ENCODE peak calls at places on chromosomes 12 and 14, in ten cellular contexts. One of them, this sample, is unnamed.
A peak's percentile ranks its signal among the peaks of the same experiment; 100 is the strongest.

GRCh38 chr12:114165921-114166320 is 199.8 kb upstream of the RBM19 start:
- DNase-seq in GM23248: no peak
- DNase-seq in HepG2: no peak
- DNase-seq in MM.1S: no peak
- DNase-seq in neural progenitor cell: no peak
- DNase-seq in fibroblast of lung: no peak
- DNase-seq in IMR-90: no peak
- DNase-seq in Karpas-422: no peak
- DNase-seq in neuronal stem cell: no peak
- DNase-seq in astrocyte: no peak
- DNase-seq in this sample: no peak

GRCh38 chr12:131829795-131830334 is 1.7 kb downstream of the MMP17 start:
- DNase-seq in GM23248: peak; percentile 31
- DNase-seq in HepG2: no peak
- DNase-seq in MM.1S: no peak
- DNase-seq in neural progenitor cell: peak; percentile 36
- DNase-seq in fibroblast of lung: no peak
- DNase-seq in IMR-90: no peak
- DNase-seq in Karpas-422: no peak
- DNase-seq in neuronal stem cell: no peak
- DNase-seq in astrocyte: no peak
- DNase-seq in this sample: no peak

GRCh38 chr14:78254911-78255431 is 84.8 kb downstream of the NRXN3 start:
- DNase-seq in GM23248: peak; percentile 88
- DNase-seq in HepG2: no peak
- DNase-seq in MM.1S: peak; percentile 34
- DNase-seq in neural progenitor cell: no peak
- DNase-seq in fibroblast of lung: peak; percentile 98
- DNase-seq in IMR-90: no peak
- DNase-seq in Karpas-422: no peak
- DNase-seq in neuronal stem cell: no peak
- DNase-seq in astrocyte: peak; percentile 98
- DNase-seq in this sample: no peak

GRCh38 chr12:64670039-64670438 is 59.7 kb downstream of the RASSF3 start:
- DNase-seq in GM23248: no peak
- DNase-seq in HepG2: no peak
- DNase-seq in MM.1S: peak; percentile 38
- DNase-seq in neural progenitor cell: no peak
- DNase-seq in fibroblast of lung: no peak
- DNase-seq in IMR-90: no peak
- DNase-seq in Karpas-422: peak; percentile 62
- DNase-seq in neuronal stem cell: no peak
- DNase-seq in astrocyte: no peak
- DNase-seq in this sample: peak; percentile 16

GRCh38 chr12:26473291-26473690 is 277.9 kb downstream of the SSPN start:
- DNase-seq in GM23248: peak; percentile 72
- DNase-seq in HepG2: no peak
- DNase-seq in MM.1S: no peak
- DNase-seq in neural progenitor cell: no peak
- DNase-seq in fibroblast of lung: peak; percentile 32
- DNase-seq in IMR-90: peak; percentile 51
- DNase-seq in Karpas-422: peak; percentile 91
- DNase-seq in neuronal stem cell: no peak
- DNase-seq in astrocyte: peak; percentile 13
- DNase-seq in this sample: no peak

GRCh38 chr14:24984846-24985589 is 64.9 kb downstream of the STXBP6 start:
- DNase-seq in GM23248: no peak
- DNase-seq in HepG2: no peak
- DNase-seq in MM.1S: no peak
- DNase-seq in neural progenitor cell: no peak
- DNase-seq in fibroblast of lung: no peak
- DNase-seq in IMR-90: no peak
- DNase-seq in Karpas-422: no peak
- DNase-seq in neuronal stem cell: no peak
- DNase-seq in astrocyte: no peak
- DNase-seq in this sample: peak; percentile 12

GRCh38 chr12:6782903-6783571 is 6.3 kb upstream of the CD4 start:
- DNase-seq in GM23248: no peak
- DNase-seq in HepG2: no peak
- DNase-seq in MM.1S: no peak
- DNase-seq in neural progenitor cell: no peak
- DNase-seq in fibroblast of lung: no peak
- DNase-seq in IMR-90: no peak
- DNase-seq in Karpas-422: no peak
- DNase-seq in neuronal stem cell: no peak
- DNase-seq in astrocyte: no peak
- DNase-seq in this sample: peak; percentile 66

GRCh38 chr12:100359822-100360221 is 2.9 kb downstream of the SLC17A8 start:
- DNase-seq in GM23248: peak; percentile 23
- DNase-seq in HepG2: no peak
- DNase-seq in MM.1S: no peak
- DNase-seq in neural progenitor cell: no peak
- DNase-seq in fibroblast of lung: peak; percentile 56
- DNase-seq in IMR-90: peak; percentile 9
- DNase-seq in Karpas-422: no peak
- DNase-seq in neuronal stem cell: no peak
- DNase-seq in astrocyte: peak; percentile 54
- DNase-seq in this sample: no peak

GRCh38 chr12:12121022-12121421 is 50.3 kb downstream of the BCL2L14 start:
- DNase-seq in GM23248: peak; percentile 12
- DNase-seq in HepG2: no peak
- DNase-seq in MM.1S: no peak
- DNase-seq in neural progenitor cell: no peak
- DNase-seq in fibroblast of lung: no peak
- DNase-seq in IMR-90: no peak
- DNase-seq in Karpas-422: no peak
- DNase-seq in neuronal stem cell: no peak
- DNase-seq in astrocyte: no peak
- DNase-seq in this sample: no peak

GRCh38 chr12:12115531-12115930 is 44.8 kb downstream of the BCL2L14 start:
- DNase-seq in GM23248: no peak
- DNase-seq in HepG2: no peak
- DNase-seq in MM.1S: no peak
- DNase-seq in neural progenitor cell: no peak
- DNase-seq in fibroblast of lung: no peak
- DNase-seq in IMR-90: no peak
- DNase-seq in Karpas-422: no peak
- DNase-seq in neuronal stem cell: no peak
- DNase-seq in astrocyte: no peak
- DNase-seq in this sample: no peak

DNA sequence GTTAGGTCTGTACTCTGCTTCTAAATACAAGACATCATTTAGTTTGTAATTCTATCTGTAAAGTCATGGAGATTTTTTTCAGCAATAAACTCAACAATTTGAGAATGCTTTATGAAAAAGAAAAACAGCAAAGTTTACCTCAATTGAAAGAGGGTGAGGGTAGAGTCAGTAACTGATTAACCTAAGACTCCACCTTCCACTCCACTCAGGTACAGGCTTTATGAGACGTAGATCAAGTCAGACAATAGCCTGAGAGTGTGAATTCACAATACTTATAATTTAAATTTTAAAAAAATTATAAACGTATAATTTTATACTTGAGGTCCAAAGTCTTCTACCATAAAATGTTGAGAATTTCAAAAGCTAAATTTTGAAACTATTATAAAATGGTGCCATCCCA is 45.9 kb downstream of the BCL2L14 start:
- DNase-seq in GM23248: no peak
- DNase-seq in HepG2: no peak
- DNase-seq in MM.1S: no peak
- DNase-seq in neural progenitor cell: no peak
- DNase-seq in fibroblast of lung: no peak
- DNase-seq in IMR-90: no peak
- DNase-seq in Karpas-422: no peak
- DNase-seq in neuronal stem cell: no peak
- DNase-seq in astrocyte: no peak
- DNase-seq in this sample: no peak
- H3K9ac ChIP-seq in GM23248: no peak overlapping the region
- H3K9ac ChIP-seq in HepG2: no peak overlapping the region
- H3K9ac ChIP-seq in MM.1S: no peak overlapping the region
- H3K9ac ChIP-seq in neural progenitor cell: no peak overlapping the region
- H3K9ac ChIP-seq in fibroblast of lung: no peak overlapping the region
- H3K9ac ChIP-seq in IMR-90: no peak overlapping the region
- H3K9ac ChIP-seq in Karpas-422: no peak overlapping the region
- H3K9ac ChIP-seq in neuronal stem cell: no peak overlapping the region
- H3K9ac ChIP-seq in astrocyte: no peak overlapping the region
- H3K9ac ChIP-seq in this sample: no peak overlapping the region

GRCh38 chr14:101255765-101256125 is 305.6 kb upstream of the DIO3 start:
- DNase-seq in GM23248: no peak
- DNase-seq in HepG2: no peak
- DNase-seq in MM.1S: no peak
- DNase-seq in neural progenitor cell: no peak
- DNase-seq in fibroblast of lung: no peak
- DNase-seq in IMR-90: no peak
- DNase-seq in Karpas-422: no peak
- DNase-seq in neuronal stem cell: no peak
- DNase-seq in astrocyte: no peak
- DNase-seq in this sample: no peak

GRCh38 chr14:101256266-101256665 is 305.0 kb upstream of the DIO3 start:
- DNase-seq in GM23248: no peak
- DNase-seq in HepG2: no peak
- DNase-seq in MM.1S: no peak
- DNase-seq in neural progenitor cell: no peak
- DNase-seq in fibroblast of lung: no peak
- DNase-seq in IMR-90: no peak
- DNase-seq in Karpas-422: no peak
- DNase-seq in neuronal stem cell: no peak
- DNase-seq in astrocyte: no peak
- DNase-seq in this sample: no peak

GRCh38 chr14:101254805-101255764 is 306.2 kb upstream of the DIO3 start:
- DNase-seq in GM23248: peak; percentile 45
- DNase-seq in HepG2: no peak
- DNase-seq in MM.1S: no peak
- DNase-seq in neural progenitor cell: no peak
- DNase-seq in fibroblast of lung: peak; percentile 86
- DNase-seq in IMR-90: no peak
- DNase-seq in Karpas-422: no peak
- DNase-seq in neuronal stem cell: no peak
- DNase-seq in astrocyte: peak; percentile 82
- DNase-seq in this sample: no peak

GRCh38 chr14:101257551-101257950 is 303.7 kb upstream of the DIO3 start:
- DNase-seq in GM23248: no peak
- DNase-seq in HepG2: no peak
- DNase-seq in MM.1S: no peak
- DNase-seq in neural progenitor cell: no peak
- DNase-seq in fibroblast of lung: no peak
- DNase-seq in IMR-90: no peak
- DNase-seq in Karpas-422: no peak
- DNase-seq in neuronal stem cell: no peak
- DNase-seq in astrocyte: no peak
- DNase-seq in this sample: no peak

GRCh38 chr14:101259748-101260147 is 301.5 kb upstream of the DIO3 start:
- DNase-seq in GM23248: no peak
- DNase-seq in HepG2: no peak
- DNase-seq in MM.1S: no peak
- DNase-seq in neural progenitor cell: no peak
- DNase-seq in fibroblast of lung: no peak
- DNase-seq in IMR-90: no peak
- DNase-seq in Karpas-422: no peak
- DNase-seq in neuronal stem cell: no peak
- DNase-seq in astrocyte: no peak
- DNase-seq in this sample: no peak
- H3K36me3 ChIP-seq in GM23248: no peaks in the 10 kb centered on the region
- H3K36me3 ChIP-seq in HepG2: no peaks in the 10 kb centered on the region
- H3K36me3 ChIP-seq in MM.1S: no peaks in the 10 kb centered on the region
- H3K36me3 ChIP-seq in neural progenitor cell: no peaks in the 10 kb centered on the region
- H3K36me3 ChIP-seq in fibroblast of lung: no peaks in the 10 kb centered on the region
- H3K36me3 ChIP-seq in IMR-90: no peaks in the 10 kb centered on the region
- H3K36me3 ChIP-seq in Karpas-422: no peaks in the 10 kb centered on the region
- H3K36me3 ChIP-seq in neuronal stem cell: no peaks in the 10 kb centered on the region
- H3K36me3 ChIP-seq in astrocyte: no peaks in the 10 kb centered on the region
- H3K36me3 ChIP-seq in this sample: no peaks in the 10 kb centered on the region

DNA sequence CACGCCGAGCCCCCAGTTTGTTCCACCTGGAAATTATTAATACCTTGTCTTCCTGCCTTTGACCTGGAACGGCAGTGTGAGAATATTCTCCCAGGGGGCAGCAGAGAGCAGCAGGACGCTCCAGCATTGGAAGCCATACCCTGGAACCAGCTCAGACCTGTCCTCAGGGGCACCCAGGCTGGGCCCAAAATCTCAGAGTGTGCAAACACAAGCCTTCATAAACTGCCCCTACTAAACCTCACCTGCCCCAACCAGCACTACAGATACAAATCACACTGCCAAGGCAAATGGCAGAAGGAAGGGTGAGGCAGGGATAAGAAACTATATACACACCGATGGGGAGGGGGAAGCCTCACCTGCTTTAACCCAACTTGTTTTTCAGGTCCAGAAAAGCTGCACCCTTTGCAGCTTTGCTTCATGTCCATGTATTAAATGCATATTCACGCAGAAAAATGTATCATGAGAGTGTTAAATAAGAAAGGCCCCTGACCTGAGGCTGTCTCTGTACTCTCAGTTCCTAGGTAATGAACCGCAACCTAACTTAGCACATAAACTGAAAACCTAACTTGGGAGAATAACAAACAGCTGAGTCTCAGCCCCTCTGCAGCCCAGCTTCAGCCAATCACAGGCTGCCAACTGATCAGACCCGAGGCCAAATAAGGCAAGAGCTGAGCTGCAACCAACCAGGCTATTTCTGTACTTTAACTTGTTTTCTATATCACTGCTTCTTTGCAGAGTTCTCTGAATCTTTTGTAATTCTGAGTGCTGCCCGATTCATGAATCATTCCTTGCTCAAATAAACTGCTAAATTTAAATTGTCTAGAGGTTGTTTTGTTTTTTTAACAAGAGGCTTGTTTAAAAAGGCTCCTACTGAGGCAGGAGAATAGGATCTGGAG is 130.1 kb downstream of the SPTSSA start:
- DNase-seq in GM23248: peak; percentile 61
- DNase-seq in HepG2: peak; percentile 95
- DNase-seq in MM.1S: peak; percentile 81
- DNase-seq in neural progenitor cell: peak; percentile 72
- DNase-seq in fibroblast of lung: peak; percentile 71
- DNase-seq in IMR-90: peak; percentile 62
- DNase-seq in Karpas-422: peak; percentile 90
- DNase-seq in neuronal stem cell: peak; percentile 32
- DNase-seq in astrocyte: peak; percentile 54
- DNase-seq in this sample: peak; percentile 65
- H2AFZ ChIP-seq in GM23248: no peak overlapping the region
- H2AFZ ChIP-seq in HepG2: peak overlapping the region; percentile 94
- H2AFZ ChIP-seq in MM.1S: peak overlapping the region; percentile 93
- H2AFZ ChIP-seq in neural progenitor cell: peak overlapping the region; percentile 92
- H2AFZ ChIP-seq in fibroblast of lung: no peak overlapping the region
- H2AFZ ChIP-seq in IMR-90: peak overlapping the region; percentile 70
- H2AFZ ChIP-seq in Karpas-422: peak overlapping the region; percentile 51
- H2AFZ ChIP-seq in neuronal stem cell: peak overlapping the region; percentile 89
- H2AFZ ChIP-seq in astrocyte: peak overlapping the region; percentile 61
- H2AFZ ChIP-seq in this sample: peak overlapping the region; percentile 50

DNA sequence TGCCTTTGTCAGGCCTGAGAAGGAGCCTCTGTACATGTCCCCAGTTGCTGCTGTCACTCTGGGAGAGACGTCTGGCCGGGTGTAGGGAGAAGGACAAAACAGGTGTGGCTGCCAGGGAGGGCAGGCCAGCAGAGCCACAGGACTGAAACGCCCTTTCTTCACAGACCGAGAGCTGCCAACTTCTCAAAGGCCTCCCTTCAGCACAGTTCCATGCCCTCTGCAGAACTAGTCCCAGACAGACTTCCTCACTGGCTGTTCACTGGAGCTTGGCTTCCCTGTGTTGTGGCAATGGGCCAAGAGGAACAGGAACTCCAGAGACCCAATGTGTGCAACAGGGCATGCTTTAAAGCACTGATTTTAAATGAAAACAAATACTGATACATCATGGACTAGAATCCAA is 50.7 kb upstream of the PNMA1 start:
- DNase-seq in GM23248: no peak
- DNase-seq in HepG2: no peak
- DNase-seq in MM.1S: no peak
- DNase-seq in neural progenitor cell: no peak
- DNase-seq in fibroblast of lung: no peak
- DNase-seq in IMR-90: no peak
- DNase-seq in Karpas-422: peak; percentile 89
- DNase-seq in neuronal stem cell: no peak
- DNase-seq in astrocyte: no peak
- DNase-seq in this sample: no peak
- H3K9ac ChIP-seq in GM23248: no peak overlapping the region
- H3K9ac ChIP-seq in HepG2: no peak overlapping the region
- H3K9ac ChIP-seq in MM.1S: no peak overlapping the region
- H3K9ac ChIP-seq in neural progenitor cell: no peak overlapping the region
- H3K9ac ChIP-seq in fibroblast of lung: no peak overlapping the region
- H3K9ac ChIP-seq in IMR-90: no peak overlapping the region
- H3K9ac ChIP-seq in Karpas-422: peak overlapping the region; percentile 25
- H3K9ac ChIP-seq in neuronal stem cell: no peak overlapping the region
- H3K9ac ChIP-seq in astrocyte: no peak overlapping the region
- H3K9ac ChIP-seq in this sample: no peak overlapping the region